ENCODE peak calls at places on chromosomes 6 and 20, in four cellular contexts. N is HepG2, B is WTC11, M is K562. U is an unnamed sample.

GRCh38 chr6:146620655-146621054 is 21.9 kb downstream of the ADGB start:
- DNase-seq in N (no peak), B (no peak), M (no peak), U (no peak)

GRCh38 chr20:34037767-34038166 is 44.1 kb downstream of the RALY start:
- DNase-seq in N (no peak), B (no peak), M (no peak), U (no peak)

GRCh38 chr20:25273541-25274358 is 25.9 kb downstream of the PYGB start:
- DNase-seq in N (no peak), B (peak), M (no peak), U (no peak)

GRCh38 chr6:46491201-46491788 is at the start of gene RCAN2:
- DNase-seq in N (peak), B (peak), M (peak), U (peak)

GRCh38 chr6:31690231-31691077 is 9.6 kb upstream of the LY6G5C start:
- DNase-seq in N (no peak), B (no peak), M (peak), U (no peak)

GRCh38 chr20:60022849-60023248 is 64.6 kb downstream of the CDH26 start:
- DNase-seq in N (no peak), B (no peak), M (no peak), U (no peak)

GRCh38 chr6:158646023-158646888 is 1.7 kb upstream of the DYNLT1 start:
- DNase-seq in N (no peak), B (no peak), M (no peak), U (no peak)

GRCh38 chr6:44071670-44072451 is 55.4 kb downstream of the MRPL14 start:
- DNase-seq in N (no peak), B (no peak), M (no peak), U (no peak)

GRCh38 chr20:13318871-13319521 is 97.9 kb downstream of the ISM1 start:
- DNase-seq in N (no peak), B (no peak), M (no peak), U (no peak)

GRCh38 chr6:53975966-53976610 is 135.2 kb upstream of the MLIP start:
- DNase-seq in N (no peak), B (no peak), M (no peak), U (no peak)

GRCh38 chr20:41524980-41525613 is 93.1 kb downstream of the CHD6 start:
- DNase-seq in N (no peak), B (no peak), M (no peak), U (no peak)

GRCh38 chr6:109441069-109441816 is 719 bp downstream of the SMPD2 start:
- DNase-seq in N (peak), B (peak), M (peak), U (peak)

GRCh38 chr20:32278199-32278643 is 770 bp downstream of the KIF3B start:
- DNase-seq in N (no peak), B (no peak), M (no peak), U (no peak)

GRCh38 chr6:71294121-71294523 is 5.5 kb downstream of the OGFRL1 start:
- DNase-seq in N (no peak), B (no peak), M (no peak), U (no peak)

GRCh38 chr6:49515485-49516146 is 15.9 kb downstream of the GLYATL3 start:
- DNase-seq in N (no peak), B (no peak), M (no peak), U (no peak)

GRCh38 chr20:22825076-22825475 is 210.0 kb upstream of the SSTR4 start:
- DNase-seq in N (no peak), B (no peak), M (no peak), U (no peak)

GRCh38 chr6:41824571-41825569 is 37.4 kb downstream of the TOMM6 start:
- DNase-seq in N (no peak), B (no peak), M (no peak), U (no peak)

GRCh38 chr6:124958759-124959354 is 3.4 kb upstream of the RNF217 start:
- DNase-seq in N (no peak), B (no peak), M (no peak), U (no peak)

GRCh38 chr6:215335-216034 is 76.8 kb upstream of the DUSP22 start:
- DNase-seq in N (no peak), B (no peak), M (no peak), U (no peak)

GRCh38 chr6:143374014-143374413 is 76.5 kb downstream of the ADAT2 start:
- DNase-seq in N (no peak), B (no peak), M (no peak), U (no peak)
- TF ChIP-seq SP1 in N (no peak), B (no peak), M (no peak), U (no peak)

GRCh38 chr6:15447546-15448232 is 201.8 kb downstream of the JARID2 start:
- DNase-seq in N (no peak), B (no peak), M (no peak), U (no peak)
- TF ChIP-seq ELF4 in N (no peak), B (no peak), M (no peak), U (no peak)

GRCh38 chr6:144543006-144543871 is 258.1 kb downstream of the UTRN start:
- DNase-seq in N (no peak), B (no peak), M (no peak), U (no peak)
- TF ChIP-seq SP1 in N (no peak), B (no peak), M (no peak), U (no peak)

DNA sequence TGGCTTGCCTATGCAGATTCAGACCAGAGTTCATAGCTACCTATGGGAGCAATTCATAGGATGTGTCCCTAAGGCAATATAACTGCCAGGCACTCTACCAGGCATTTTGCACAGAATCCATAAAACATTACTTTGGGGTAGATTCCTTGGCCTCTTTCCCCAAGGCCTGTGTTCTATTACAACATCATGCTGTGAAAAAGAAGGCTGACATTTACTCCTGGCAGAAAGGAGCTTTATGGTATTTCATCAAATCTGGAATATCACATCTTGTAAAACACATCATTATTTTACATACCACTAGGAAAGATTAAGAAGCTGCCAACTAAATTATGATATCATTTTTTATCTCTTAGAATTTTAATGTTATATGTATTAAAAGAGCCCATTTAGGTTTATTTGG is 287.0 kb upstream of the MARCKS start:
- DNase-seq in N (no peak), B (no peak), M (no peak), U (no peak)
- TF ChIP-seq ELF4 in N (no peak), B (no peak), M (no peak), U (no peak)

GRCh38 chr20:63417213-63418120 is 55.0 kb downstream of the KCNQ2 start:
- DNase-seq in N (no peak), B (no peak), M (no peak), U (no peak)
- TF ChIP-seq SP1 in N (no peak), B (no peak), M (no peak), U (no peak)

U was measured in HEK293T.